ENCODE peak calls at places on chromosomes 11 and 22, in six cellular contexts. One of them, this sample, is unnamed.

GRCh38 chr11:130848361-130849214 is 67.7 kb downstream of the SNX19 start:
- DNase-seq in left ventricle myocardium superior: no peak
- DNase-seq in gastrocnemius medialis: no peak
- DNase-seq in kidney: no peak
- DNase-seq in heart left ventricle: no peak
- DNase-seq in activated CD4-positive, alpha-beta T cell treated with anti-CD3 and anti-CD28 coated beads, Interleukin-2, amount 50 U/mL, for 48 hours: no peak
- DNase-seq in this sample: no peak

GRCh38 chr11:26017903-26018750 is 313.8 kb upstream of the ANO3 start:
- DNase-seq in left ventricle myocardium superior: no peak
- DNase-seq in gastrocnemius medialis: no peak
- DNase-seq in kidney: no peak
- DNase-seq in heart left ventricle: no peak
- DNase-seq in activated CD4-positive, alpha-beta T cell treated with anti-CD3 and anti-CD28 coated beads, Interleukin-2, amount 50 U/mL, for 48 hours: no peak
- DNase-seq in this sample: no peak

GRCh38 chr11:8934735-8935478 is 2.2 kb upstream of the C11orf16 start:
- DNase-seq in left ventricle myocardium superior: no peak
- DNase-seq in gastrocnemius medialis: no peak
- DNase-seq in kidney: no peak
- DNase-seq in heart left ventricle: no peak
- DNase-seq in activated CD4-positive, alpha-beta T cell treated with anti-CD3 and anti-CD28 coated beads, Interleukin-2, amount 50 U/mL, for 48 hours: no peak
- DNase-seq in this sample: peak

GRCh38 chr11:102552020-102552419 is 21.5 kb upstream of the MMP7 start:
- DNase-seq in left ventricle myocardium superior: no peak
- DNase-seq in gastrocnemius medialis: no peak
- DNase-seq in kidney: no peak
- DNase-seq in heart left ventricle: no peak
- DNase-seq in activated CD4-positive, alpha-beta T cell treated with anti-CD3 and anti-CD28 coated beads, Interleukin-2, amount 50 U/mL, for 48 hours: no peak
- DNase-seq in this sample: no peak

GRCh38 chr22:38267086-38267485 is 5.7 kb downstream of the TMEM184B start:
- DNase-seq in left ventricle myocardium superior: no peak
- DNase-seq in gastrocnemius medialis: no peak
- DNase-seq in kidney: no peak
- DNase-seq in heart left ventricle: peak
- DNase-seq in activated CD4-positive, alpha-beta T cell treated with anti-CD3 and anti-CD28 coated beads, Interleukin-2, amount 50 U/mL, for 48 hours: peak
- DNase-seq in this sample: no peak

GRCh38 chr22:28769394-28770085 is 3.0 kb upstream of the CCDC117 start:
- DNase-seq in left ventricle myocardium superior: no peak
- DNase-seq in gastrocnemius medialis: no peak
- DNase-seq in kidney: no peak
- DNase-seq in heart left ventricle: no peak
- DNase-seq in activated CD4-positive, alpha-beta T cell treated with anti-CD3 and anti-CD28 coated beads, Interleukin-2, amount 50 U/mL, for 48 hours: no peak
- DNase-seq in this sample: no peak

GRCh38 chr11:66580803-66581202 is 12.1 kb downstream of the CCDC87 start:
- DNase-seq in left ventricle myocardium superior: no peak
- DNase-seq in gastrocnemius medialis: no peak
- DNase-seq in kidney: no peak
- DNase-seq in heart left ventricle: no peak
- DNase-seq in activated CD4-positive, alpha-beta T cell treated with anti-CD3 and anti-CD28 coated beads, Interleukin-2, amount 50 U/mL, for 48 hours: peak
- DNase-seq in this sample: no peak

GRCh38 chr11:1888811-1889526 is 2.7 kb downstream of the PRR33 start:
- DNase-seq in left ventricle myocardium superior: peak
- DNase-seq in gastrocnemius medialis: no peak
- DNase-seq in kidney: peak
- DNase-seq in heart left ventricle: no peak
- DNase-seq in activated CD4-positive, alpha-beta T cell treated with anti-CD3 and anti-CD28 coated beads, Interleukin-2, amount 50 U/mL, for 48 hours: peak
- DNase-seq in this sample: no peak

GRCh38 chr22:43821606-43822425 is 9.7 kb upstream of the EFCAB6 start:
- DNase-seq in left ventricle myocardium superior: no peak
- DNase-seq in gastrocnemius medialis: no peak
- DNase-seq in kidney: peak
- DNase-seq in heart left ventricle: no peak
- DNase-seq in activated CD4-positive, alpha-beta T cell treated with anti-CD3 and anti-CD28 coated beads, Interleukin-2, amount 50 U/mL, for 48 hours: no peak
- DNase-seq in this sample: no peak

This sample was measured in ELR.